ENCODE peak calls at places on chromosomes 2 and 18, in five cellular contexts. L, G, C, K and F are unnamed samples.

GRCh38 chr2:239548491-239548890 is 147.7 kb upstream of the HDAC4 start:
- DNase-seq in L (no peak), G (no peak), C (no peak), K (no peak), F (no peak)

GRCh38 chr18:3675446-3675845 is 225.5 kb downstream of the TGIF1 start:
- DNase-seq in L (no peak), G (no peak), C (no peak), K (no peak), F (no peak)

GRCh38 chr2:128603411-128603924 is 284.8 kb upstream of the HS6ST1 start:
- DNase-seq in L (no peak), G (no peak), C (no peak), K (no peak), F (no peak)

GRCh38 chr2:85438291-85439110 is 20.0 kb downstream of the SH2D6 start:
- DNase-seq in L (no peak), G (no peak), C (no peak), K (no peak), F (no peak)

GRCh38 chr2:124559236-124559635 is 534.1 kb downstream of the CNTNAP5 start:
- DNase-seq in L (no peak), G (no peak), C (no peak), K (no peak), F (no peak)

GRCh38 chr2:85549826-85550225 is 10.9 kb downstream of the MAT2A start:
- DNase-seq in L (peak; percentile 91), G (peak; percentile 49), C (peak; percentile 29), K (no peak), F (no peak)

GRCh38 chr18:41767960-41768359 is 187.1 kb upstream of the PIK3C3 start:
- DNase-seq in L (peak; percentile 49), G (no peak), C (no peak), K (no peak), F (no peak)

GRCh38 chr2:19357383-19358241 is 811 bp downstream of the OSR1 start:
- DNase-seq in L (peak; percentile 52), G (no peak), C (peak; percentile 36), K (no peak), F (no peak)

GRCh38 chr2:44933434-44933951 is 8.0 kb upstream of the SIX3 start:
- DNase-seq in L (no peak), G (no peak), C (no peak), K (no peak), F (no peak)

GRCh38 chr2:191327484-191327883 is 82.3 kb downstream of the MYO1B start:
- DNase-seq in L (no peak), G (no peak), C (no peak), K (no peak), F (no peak)

GRCh38 chr2:238100821-238101771 is 956 bp downstream of the ESPNL start:
- DNase-seq in L (no peak), G (no peak), C (peak; percentile 7), K (no peak), F (no peak)

GRCh38 chr2:200507179-200507578 is 2.7 kb downstream of the KCTD18 start:
- DNase-seq in L (no peak), G (no peak), C (no peak), K (no peak), F (no peak)

GRCh38 chr18:22563098-22563707 is 145.5 kb upstream of the CTAGE1 start:
- DNase-seq in L (peak; percentile 97), G (peak; percentile 65), C (peak; percentile 66), K (no peak), F (no peak)

GRCh38 chr2:55718165-55719008 is 24.7 kb upstream of the PNPT1 start:
- DNase-seq in L (peak; percentile 85), G (peak; percentile 70), C (peak; percentile 58), K (no peak), F (peak; percentile 78)

GRCh38 chr2:46335404-46335965 is 38.3 kb downstream of the EPAS1 start:
- DNase-seq in L (peak; percentile 87), G (peak; percentile 63), C (peak; percentile 70), K (no peak), F (no peak)

GRCh38 chr18:46261799-46262198 is 157.6 kb downstream of the HAUS1 start:
- DNase-seq in L (no peak), G (no peak), C (no peak), K (no peak), F (no peak)

GRCh38 chr2:170271340-170271739 is 93.4 kb downstream of the MYO3B start:
- DNase-seq in L (no peak), G (no peak), C (no peak), K (peak; percentile 18), F (peak; percentile 6)

GRCh38 chr2:156630579-156631337 is 194.6 kb downstream of the GPD2 start:
- DNase-seq in L (no peak), G (no peak), C (no peak), K (no peak), F (no peak)

GRCh38 chr2:174748948-174749347 is 15.3 kb downstream of the CHRNA1 start:
- DNase-seq in L (peak; percentile 56), G (peak; percentile 58), C (peak; percentile 26), K (peak; percentile 10), F (peak; percentile 54)

GRCh38 chr2:112187046-112187715 is 49.0 kb downstream of the FBLN7 start:
- DNase-seq in L (no peak), G (no peak), C (no peak), K (no peak), F (no peak)

GRCh38 chr2:205892141-205893064 is 193.6 kb downstream of the INO80D start:
- DNase-seq in L (peak; percentile 15), G (peak; percentile 49), C (no peak), K (peak; percentile 14), F (peak; percentile 56)